ENCODE peak calls at places on chromosomes 3 and 15, in ten cellular contexts. Y is neuronal stem cell, R is fibroblast of lung, J is mesenchymal stem cell, B is H9, A is GM23248, V is NT2/D1, T is Karpas-422, D is HepG2, O is adipocyte. X is an unnamed sample.

GRCh38 chr3:129838086-129838485 is 55.4 kb downstream of the TMCC1 start:
- DNase-seq in A (no peak), B (no peak), D (no peak), O (no peak), R (peak), Y (no peak), T (no peak), J (peak), V (no peak), X (no peak)

GRCh38 chr3:127690106-127690505 is 17.4 kb downstream of the ABTB1 start:
- DNase-seq in B (no peak), J (peak), T (no peak), V (peak), R (peak), D (peak), O (peak), A (peak), Y (no peak), X (no peak)

GRCh38 chr3:159732172-159733111 is 256.2 kb upstream of the IL12A start:
- DNase-seq in J (peak), O (peak), R (peak), V (no peak), D (no peak), Y (peak), A (peak), T (no peak), B (peak), X (no peak)

GRCh38 chr3:152308475-152308844 is 39.7 kb downstream of the MBNL1 start:
- DNase-seq in T (no peak), V (no peak), O (no peak), Y (no peak), A (no peak), R (no peak), J (no peak), D (no peak), B (no peak), X (no peak)

GRCh38 chr3:70959506-70959905 is 624.0 kb downstream of the FOXP1 start:
- DNase-seq in B (no peak), R (no peak), O (no peak), D (no peak), T (no peak), V (no peak), A (no peak), Y (no peak), J (no peak), X (no peak)

GRCh38 chr15:39248204-39248603 is 332.7 kb upstream of the THBS1 start:
- DNase-seq in T (no peak), Y (no peak), A (peak), J (peak), V (no peak), R (peak), B (no peak), O (peak), D (peak), X (no peak)

GRCh38 chr3:197487911-197488391 is 67.8 kb downstream of the BDH1 start:
- DNase-seq in D (peak), Y (no peak), V (no peak), T (no peak), J (peak), O (peak), B (no peak), R (peak), A (peak), X (no peak)

GRCh38 chr15:39580630-39581500 is at the start of gene THBS1:
- DNase-seq in J (peak), T (no peak), Y (peak), B (peak), A (peak), V (peak), O (peak), D (peak), R (peak), X (peak)

GRCh38 chr15:41258706-41259471 is 27.8 kb downstream of the CHP1 start:
- DNase-seq in T (peak), J (peak), B (no peak), Y (no peak), O (peak), V (no peak), D (peak), R (peak), A (peak), X (peak)

GRCh38 chr3:111929484-111929883 is 49.3 kb upstream of the ABHD10 start:
- DNase-seq in T (no peak), Y (no peak), R (no peak), D (no peak), J (no peak), O (no peak), V (no peak), A (no peak), B (no peak), X (no peak)

GRCh38 chr15:79339588-79340314 is 28.8 kb downstream of the TMED3 start:
- DNase-seq in O (peak), R (peak), A (peak), J (peak), V (peak), Y (peak), B (no peak), T (peak), D (peak), X (no peak)

GRCh38 chr3:148173836-148174235 is 523.9 kb upstream of the AGTR1 start:
- DNase-seq in J (no peak), O (peak), A (no peak), D (no peak), T (no peak), B (no peak), Y (no peak), V (no peak), R (no peak), X (no peak)

GRCh38 chr15:67824900-67825879 is at the start of gene SKOR1:
- DNase-seq in O (peak), J (peak), Y (no peak), V (no peak), R (peak), A (peak), B (peak), D (no peak), T (no peak), X (no peak)

GRCh38 chr3:149532463-149533180 is 58.1 kb downstream of the TM4SF4 start:
- DNase-seq in B (no peak), Y (no peak), O (no peak), D (no peak), T (no peak), A (no peak), R (no peak), V (no peak), J (no peak), X (no peak)

GRCh38 chr3:58722526-58722925 is 56.0 kb upstream of the FAM3D start:
- DNase-seq in R (no peak), O (no peak), B (no peak), Y (no peak), V (no peak), A (no peak), T (no peak), D (no peak), J (no peak), X (no peak)

GRCh38 chr15:31024330-31024729 is 32.9 kb upstream of the MTMR10 start:
- DNase-seq in B (peak), D (peak), Y (peak), O (peak), J (peak), R (peak), V (peak), A (peak), T (no peak), X (no peak)

GRCh38 chr15:72197460-72198409 is at the start of gene GRAMD2A:
- DNase-seq in R (peak), A (peak), V (no peak), O (peak), Y (no peak), J (peak), D (no peak), B (peak), T (no peak), X (peak)

GRCh38 chr3:50616003-50616769 is 765 bp upstream of the MAPKAPK3 start:
- DNase-seq in B (peak), V (peak), A (peak), Y (peak), D (peak), O (peak), J (peak), T (peak), R (peak), X (peak)

GRCh38 chr15:43528542-43529007 is 11.2 kb downstream of the MAP1A start:
- DNase-seq in A (no peak), J (no peak), T (no peak), O (no peak), D (no peak), V (no peak), Y (no peak), B (no peak), R (no peak), X (no peak)

GRCh38 chr15:48459571-48460461 is 128.6 kb downstream of the DUT start:
- DNase-seq in R (peak), T (peak), Y (no peak), A (peak), V (no peak), D (no peak), B (no peak), J (peak), O (peak), X (no peak)

GRCh38 chr3:13547591-13548371 is 1.1 kb upstream of the FBLN2 start:
- DNase-seq in B (peak), J (no peak), A (no peak), Y (no peak), D (no peak), R (no peak), O (no peak), V (no peak), T (no peak), X (no peak)

GRCh38 chr15:57681011-57681410 is 25.5 kb upstream of the POLR2M start:
- DNase-seq in Y (no peak), A (no peak), B (no peak), T (no peak), V (no peak), R (no peak), D (no peak), O (no peak), J (no peak), X (no peak)

GRCh38 chr3:79414821-79415220 is 353.0 kb downstream of the ROBO1 start:
- DNase-seq in R (peak), V (no peak), T (no peak), D (no peak), Y (no peak), B (no peak), A (peak), O (peak), J (peak), X (peak)

GRCh38 chr3:14532691-14533456 is 7.3 kb downstream of the GRIP2 start:
- DNase-seq in V (peak), J (no peak), R (no peak), A (peak), D (peak), Y (no peak), B (peak), O (no peak), T (peak), X (peak)

GRCh38 chr3:66673305-66673704 is 172.5 kb upstream of the LRIG1 start:
- DNase-seq in O (no peak), R (peak), D (no peak), V (no peak), T (no peak), J (no peak), A (no peak), B (no peak), Y (no peak), X (no peak)

GRCh38 chr15:69315402-69316110 is 16.8 kb downstream of the PAQR5 start:
- DNase-seq in A (no peak), D (no peak), Y (no peak), J (no peak), B (no peak), V (no peak), O (no peak), R (no peak), T (no peak), X (no peak)

GRCh38 chr3:171620825-171621434 is 160.7 kb upstream of the TNIK start:
- DNase-seq in R (peak), D (no peak), J (peak), A (peak), O (no peak), V (no peak), Y (no peak), B (no peak), T (no peak), X (no peak)

GRCh38 chr3:37474936-37475335 is 300.6 kb upstream of the LRRFIP2 start:
- DNase-seq in O (no peak), Y (no peak), A (no peak), V (no peak), R (no peak), T (no peak), D (no peak), J (no peak), B (no peak), X (no peak)

GRCh38 chr3:182802413-182802812 is 9.1 kb downstream of the ATP11B start:
- DNase-seq in A (no peak), D (no peak), O (no peak), R (peak), T (no peak), J (no peak), B (no peak), Y (no peak), V (no peak), X (no peak)

GRCh38 chr3:182608876-182609275 is 184.4 kb upstream of the ATP11B start:
- DNase-seq in O (no peak), V (no peak), R (no peak), J (no peak), A (no peak), B (no peak), D (no peak), Y (no peak), T (no peak), X (no peak)

GRCh38 chr3:4656059-4656458 is 162.9 kb downstream of the ITPR1 start:
- DNase-seq in J (peak), A (peak), D (peak), T (peak), O (peak), V (peak), Y (peak), B (peak), R (peak), X (peak)

GRCh38 chr3:194740859-194741486 is 55.3 kb downstream of the FAM43A start:
- DNase-seq in J (peak), T (no peak), D (peak), B (no peak), V (peak), Y (no peak), A (no peak), R (peak), O (no peak), X (no peak)

GRCh38 chr15:67050062-67050461 is 15.3 kb upstream of the SMAD3 start:
- DNase-seq in T (no peak), O (peak), B (no peak), A (peak), Y (no peak), V (no peak), J (no peak), R (peak), D (no peak), X (no peak)

GRCh38 chr15:72318408-72318942 is 1.5 kb downstream of the CELF6 start:
- DNase-seq in R (no peak), B (no peak), V (no peak), D (no peak), Y (no peak), J (peak), T (no peak), O (no peak), A (no peak), X (no peak)

GRCh38 chr3:71026634-71027578 is 556.6 kb downstream of the FOXP1 start:
- DNase-seq in Y (no peak), V (no peak), D (peak), A (peak), J (no peak), R (no peak), O (peak), T (no peak), B (no peak), X (no peak)

GRCh38 chr3:5510300-5510699 is 322.8 kb downstream of the EDEM1 start:
- DNase-seq in J (no peak), T (peak), V (no peak), B (no peak), R (no peak), O (no peak), D (no peak), A (no peak), Y (no peak), X (no peak)

DNA sequence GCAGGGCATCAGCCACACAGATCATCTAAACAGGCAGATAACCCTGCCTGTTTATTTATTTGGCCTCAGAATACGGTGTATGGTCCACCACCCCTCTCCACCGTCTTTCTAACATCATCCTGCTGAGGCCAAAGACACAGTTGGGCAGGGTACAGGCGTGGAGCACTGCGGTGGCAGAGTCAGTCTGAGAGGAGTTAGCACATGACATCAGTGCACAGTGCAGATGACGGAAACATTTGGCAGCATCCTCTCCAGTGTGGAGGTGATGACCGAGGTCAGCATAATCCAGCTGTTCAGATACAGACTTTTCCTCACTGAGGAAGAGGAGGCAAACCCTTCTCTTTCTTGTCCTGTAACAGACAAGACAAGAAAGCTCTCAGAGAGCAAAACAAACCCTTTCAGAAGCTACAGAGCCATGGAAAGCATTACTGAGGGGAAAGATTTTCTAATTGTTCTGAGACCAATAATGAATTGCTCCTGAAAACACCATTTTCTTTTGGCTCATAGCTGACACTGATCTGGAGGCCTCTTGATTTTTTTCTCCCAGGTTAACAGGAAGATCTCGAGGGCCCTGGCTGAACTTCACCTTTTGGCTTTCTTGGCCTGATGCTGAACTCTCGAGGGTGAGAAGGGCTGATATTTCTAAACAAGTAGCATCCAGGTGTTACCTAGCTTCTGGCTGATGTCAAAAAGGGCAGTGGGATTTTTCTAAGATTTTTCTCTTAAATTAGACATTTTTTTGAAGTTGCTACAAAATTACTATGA is 20.1 kb upstream of the NFKBIZ start:
- DNase-seq in V (no peak), D (no peak), T (no peak), B (no peak), Y (no peak), R (peak), J (peak), O (peak), A (peak), X (peak)
- H3K9ac ChIP-seq in V (no peak), D (no peak), T (peak), B (no peak), Y (no peak), R (no peak), J (peak), O (no peak), A (peak), X (no peak)

GRCh38 chr3:98531622-98532274 is at the start of gene GPR15:
- DNase-seq in A (no peak), O (no peak), B (no peak), D (no peak), R (no peak), Y (no peak), T (no peak), V (no peak), J (no peak), X (no peak)

GRCh38 chr3:98534168-98534567 is 2.4 kb downstream of the GPR15 start:
- DNase-seq in B (no peak), Y (no peak), T (no peak), R (no peak), O (no peak), V (no peak), D (no peak), J (no peak), A (no peak), X (no peak)

GRCh38 chr3:98532709-98533571 is 1.2 kb downstream of the GPR15 start:
- DNase-seq in A (no peak), O (no peak), R (no peak), T (no peak), D (no peak), V (no peak), B (no peak), J (no peak), Y (no peak), X (no peak)

GRCh38 chr3:98530676-98531075 is 1.1 kb upstream of the GPR15 start:
- DNase-seq in Y (no peak), R (no peak), J (no peak), O (no peak), V (no peak), T (no peak), A (no peak), B (no peak), D (no peak), X (no peak)

DNA sequence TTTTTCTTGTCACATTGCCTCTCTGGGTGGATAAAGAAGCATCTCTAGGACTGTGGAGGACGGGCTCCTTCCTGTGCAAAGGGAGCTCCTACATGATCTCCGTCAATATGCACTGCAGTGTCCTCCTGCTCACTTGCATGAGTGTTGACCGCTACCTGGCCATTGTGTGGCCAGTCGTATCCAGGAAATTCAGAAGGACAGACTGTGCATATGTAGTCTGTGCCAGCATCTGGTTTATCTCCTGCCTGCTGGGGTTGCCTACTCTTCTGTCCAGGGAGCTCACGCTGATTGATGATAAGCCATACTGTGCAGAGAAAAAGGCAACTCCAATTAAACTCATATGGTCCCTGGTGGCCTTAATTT is 478 bp downstream of the GPR15 start:
- DNase-seq in T (no peak), R (no peak), Y (no peak), V (no peak), B (no peak), D (no peak), O (no peak), A (no peak), J (no peak), X (no peak)
- H3K9ac ChIP-seq in T (no peak), R (no peak), Y (no peak), V (no peak), B (no peak), D (no peak), O (no peak), A (no peak), J (no peak), X (peak)

GRCh38 chr15:92917606-92918407 is 17.7 kb downstream of the CHD2 start:
- DNase-seq in R (peak), T (peak), Y (peak), V (peak), B (peak), A (peak), O (peak), D (peak), J (peak), X (peak)

GRCh38 chr15:92924216-92924615 is 24.1 kb downstream of the CHD2 start:
- DNase-seq in Y (no peak), D (no peak), A (no peak), B (no peak), T (no peak), J (no peak), O (no peak), V (no peak), R (no peak), X (no peak)

GRCh38 chr15:92920595-92921169 is 20.6 kb downstream of the CHD2 start:
- DNase-seq in R (no peak), J (no peak), B (no peak), A (peak), O (no peak), Y (no peak), D (no peak), V (no peak), T (no peak), X (no peak)

GRCh38 chr15:92922405-92923002 is 22.4 kb downstream of the CHD2 start:
- DNase-seq in Y (no peak), J (no peak), V (no peak), T (no peak), D (no peak), A (no peak), O (no peak), R (no peak), B (no peak), X (no peak)

GRCh38 chr15:92921215-92922131 is 21.3 kb downstream of the CHD2 start:
- DNase-seq in O (no peak), J (peak), T (no peak), D (no peak), Y (no peak), R (peak), A (peak), V (no peak), B (no peak), X (no peak)
- H3K9ac ChIP-seq in O (peak), J (peak), T (no peak), D (no peak), Y (no peak), R (no peak), A (peak), V (no peak), B (no peak), X (peak)

DNA sequence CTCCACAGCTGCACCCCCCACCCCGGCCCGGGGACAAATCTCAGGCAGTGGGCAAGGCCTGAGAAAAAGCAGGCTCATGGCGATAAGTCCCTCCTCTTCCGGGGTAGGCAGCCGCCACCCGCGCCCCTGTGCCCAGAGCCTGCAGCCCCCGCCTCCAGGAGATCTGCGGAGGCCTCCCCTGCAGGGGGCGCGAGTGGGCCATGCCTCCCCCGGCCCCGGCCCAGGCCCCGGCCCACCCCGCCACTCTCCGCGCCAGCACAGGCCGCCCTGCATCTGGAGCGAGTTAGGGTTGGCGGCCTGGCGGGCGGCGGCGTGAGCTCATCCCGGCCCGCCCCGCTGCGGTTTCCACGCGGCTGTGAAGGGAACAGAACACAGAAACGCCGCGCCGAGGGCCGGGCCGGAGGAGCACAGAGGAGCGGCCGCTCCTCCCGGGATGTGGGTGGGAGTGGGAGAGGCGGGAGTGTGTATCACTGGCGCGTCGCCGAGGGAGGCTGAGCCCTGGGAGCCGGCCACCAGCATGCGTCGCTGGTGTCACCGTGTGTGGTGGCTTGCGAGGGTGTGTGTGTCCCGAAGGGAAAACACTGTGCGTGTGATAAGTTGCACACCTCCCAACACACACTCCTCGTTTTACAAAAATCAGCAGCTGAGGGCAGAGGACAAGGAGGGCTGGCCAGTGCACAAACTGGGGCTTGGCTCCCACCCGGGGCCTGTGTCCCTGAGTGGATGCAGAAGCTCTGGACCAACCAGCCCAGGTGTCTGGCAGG is 17.2 kb downstream of the MYL3 start:
- DNase-seq in V (peak), O (peak), J (peak), A (peak), B (peak), R (peak), D (no peak), Y (peak), T (peak), X (peak)
- H3K9ac ChIP-seq in V (peak), O (peak), J (peak), A (peak), B (no peak), R (peak), D (no peak), Y (peak), T (peak), X (peak)